ENCODE peak calls at places on chromosomes 1 and 21, in six cellular contexts. U is bronchial epithelial cell; E is effector memory CD4-positive, alpha-beta T cell; S is heart left ventricle; V is H7; N is AG04450. I is an unnamed sample.

GRCh38 chr1:43382027-43382771 is 7.4 kb downstream of the MED8 start:
- DNase-seq in S (no peak), E (no peak), V (no peak), U (no peak), N (no peak), I (no peak)

GRCh38 chr1:162029205-162029604 is 5.5 kb upstream of the OLFML2B start:
- DNase-seq in E (no peak), U (no peak), S (no peak), V (no peak), N (no peak), I (no peak)

GRCh38 chr1:83747853-83748482 is 251.0 kb downstream of the TTLL7 start:
- DNase-seq in N (no peak), U (no peak), S (no peak), E (no peak), V (no peak), I (peak; percentile 31)

GRCh38 chr21:45408811-45409261 is 3.9 kb downstream of the COL18A1 start:
- DNase-seq in N (no peak), U (no peak), E (no peak), S (no peak), V (no peak), I (no peak)

GRCh38 chr1:202247837-202248795 is 54.5 kb downstream of the LGR6 start:
- DNase-seq in S (no peak), U (no peak), V (peak; percentile 79), E (no peak), N (no peak), I (no peak)

GRCh38 chr1:217590598-217590997 is 40.3 kb downstream of the GPATCH2 start:
- DNase-seq in S (no peak), V (no peak), E (no peak), N (no peak), U (no peak), I (no peak)

GRCh38 chr21:39020751-39021474 is 162.3 kb downstream of the PSMG1 start:
- DNase-seq in S (no peak), E (no peak), V (no peak), U (peak; percentile 82), N (no peak), I (peak; percentile 27)

GRCh38 chr1:13456894-13457532 is 46.8 kb downstream of the PRAMEF20 start:
- DNase-seq in U (no peak), E (no peak), N (no peak), S (no peak), V (no peak), I (no peak)

GRCh38 chr1:233908092-233908491 is 3.6 kb downstream of the SLC35F3 start:
- DNase-seq in S (no peak), U (no peak), N (no peak), E (no peak), V (no peak), I (no peak)

GRCh38 chr1:228303596-228303995 is 95.8 kb downstream of the OBSCN start:
- DNase-seq in V (no peak), U (no peak), E (no peak), N (no peak), S (no peak), I (no peak)

GRCh38 chr1:247914941-247915662 is 5.0 kb upstream of the OR2T8 start:
- DNase-seq in S (no peak), V (no peak), N (no peak), E (no peak), U (no peak), I (peak; percentile 42)

GRCh38 chr1:76202670-76203069 is 128.1 kb downstream of the ST6GALNAC3 start:
- DNase-seq in S (no peak), U (no peak), N (no peak), E (no peak), V (no peak), I (no peak)

GRCh38 chr1:48105167-48105566 is 108.0 kb upstream of the TRABD2B start:
- DNase-seq in E (no peak), U (peak; percentile 5), N (no peak), S (no peak), V (no peak), I (no peak)

GRCh38 chr1:201217146-201217545 is 26.5 kb downstream of the IGFN1 start:
- DNase-seq in N (no peak), S (no peak), U (no peak), E (no peak), V (no peak), I (no peak)

GRCh38 chr1:183472488-183473285 is at the start of gene SMG7:
- DNase-seq in U (no peak), E (peak; percentile 52), S (peak; percentile 58), V (peak; percentile 69), N (no peak), I (no peak)

GRCh38 chr1:22410928-22411495 is 40.6 kb upstream of the ZBTB40 start:
- DNase-seq in E (no peak), U (no peak), N (no peak), V (no peak), S (no peak), I (no peak)

GRCh38 chr1:22404486-22404885 is 47.2 kb upstream of the ZBTB40 start:
- DNase-seq in S (no peak), N (no peak), U (no peak), V (no peak), E (no peak), I (no peak)

GRCh38 chr1:22408180-22408579 is 43.5 kb upstream of the ZBTB40 start:
- DNase-seq in U (no peak), E (no peak), V (no peak), N (no peak), S (no peak), I (no peak)

GRCh38 chr1:22410401-22410800 is 41.2 kb upstream of the ZBTB40 start:
- DNase-seq in E (no peak), N (no peak), V (no peak), U (no peak), S (no peak), I (no peak)

DNA sequence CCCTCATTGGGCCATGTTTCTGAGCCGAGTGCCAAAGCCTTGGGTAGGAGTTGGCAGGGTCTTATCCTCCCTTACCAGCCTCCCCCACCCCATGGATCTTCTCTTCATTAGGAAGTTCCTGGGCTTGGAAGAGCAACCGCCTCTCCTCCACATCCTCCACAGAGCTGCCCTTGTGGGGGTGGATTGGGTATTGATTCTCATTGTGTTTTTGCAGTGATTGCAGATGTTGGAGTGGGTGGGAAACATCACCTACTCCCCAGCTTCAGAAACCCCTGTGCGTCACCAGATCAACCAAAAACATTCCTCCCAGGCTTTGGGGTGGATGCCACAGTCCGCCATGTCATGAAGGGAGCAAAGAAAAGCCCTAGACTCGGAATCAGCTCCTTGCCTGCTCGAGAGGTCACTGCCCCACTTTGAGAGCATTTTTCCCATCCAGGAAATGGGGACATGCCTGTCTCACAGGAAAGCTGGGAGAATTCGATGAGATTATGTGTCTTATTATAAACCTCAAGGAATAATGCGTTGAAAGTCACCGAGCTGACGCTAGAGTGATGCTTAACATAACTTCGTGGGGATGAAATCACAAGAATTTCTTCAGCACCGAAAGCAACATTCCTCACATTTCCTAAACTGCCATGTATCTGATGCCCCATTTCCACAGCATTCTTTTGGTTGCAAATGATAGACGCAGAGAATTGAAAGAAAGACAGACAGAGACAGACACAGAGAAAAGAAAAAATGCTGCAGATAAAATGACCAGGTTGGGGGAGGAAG is 44.7 kb upstream of the ZBTB40 start:
- DNase-seq in S (no peak), U (no peak), V (no peak), N (no peak), E (no peak), I (no peak)
- H3K27me3 ChIP-seq in S (peaks cover 17% of the 10 kb centered on the region), U (peaks cover 5% of the 10 kb centered on the region), V (no peaks in the 10 kb centered on the region), N (peaks cover 23% of the 10 kb centered on the region), E (no peaks in the 10 kb centered on the region), I (no peaks in the 10 kb centered on the region)

DNA sequence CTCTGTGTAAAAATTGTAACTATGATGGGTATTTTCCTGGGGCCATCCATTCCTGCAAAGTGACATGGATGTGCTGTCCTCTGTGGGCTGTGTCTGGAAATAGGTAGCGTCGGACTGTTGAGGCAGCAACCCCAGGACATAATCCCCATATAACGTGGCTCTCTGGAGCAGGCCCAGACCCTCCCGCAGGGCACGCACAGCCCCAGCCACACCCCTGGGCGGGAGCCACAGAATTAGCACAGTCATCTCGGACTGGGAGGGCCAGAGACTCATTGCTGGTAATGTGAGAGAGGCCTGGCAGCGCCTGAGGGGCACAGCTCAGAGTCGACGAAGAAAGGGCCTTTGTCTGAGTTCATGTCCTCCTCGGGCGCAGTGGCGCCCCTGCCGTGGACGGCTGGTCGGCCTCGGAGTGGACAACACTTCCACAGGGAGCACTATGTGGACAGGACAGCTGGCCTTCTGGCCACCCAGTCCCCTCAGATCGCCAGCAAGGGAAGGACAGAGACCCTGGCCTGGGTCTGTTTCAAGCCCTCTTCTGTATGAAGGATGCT is 20.1 kb downstream of the SIM2 start:
- DNase-seq in E (no peak), U (no peak), S (no peak), N (no peak), V (peak; percentile 41), I (no peak)
- H3K27me3 ChIP-seq in E (peaks cover 4% of the 10 kb centered on the region), U (peaks cover 2% of the 10 kb centered on the region), S (peaks cover 22% of the 10 kb centered on the region), N (peaks cover 63% of the 10 kb centered on the region), V (no peaks in the 10 kb centered on the region), I (peaks cover 4% of the 10 kb centered on the region)

GRCh38 chr1:82515650-82516049 is 714.9 kb downstream of the ADGRL2 start:
- DNase-seq in N (no peak), U (no peak), S (no peak), V (no peak), E (no peak), I (no peak)

DNA sequence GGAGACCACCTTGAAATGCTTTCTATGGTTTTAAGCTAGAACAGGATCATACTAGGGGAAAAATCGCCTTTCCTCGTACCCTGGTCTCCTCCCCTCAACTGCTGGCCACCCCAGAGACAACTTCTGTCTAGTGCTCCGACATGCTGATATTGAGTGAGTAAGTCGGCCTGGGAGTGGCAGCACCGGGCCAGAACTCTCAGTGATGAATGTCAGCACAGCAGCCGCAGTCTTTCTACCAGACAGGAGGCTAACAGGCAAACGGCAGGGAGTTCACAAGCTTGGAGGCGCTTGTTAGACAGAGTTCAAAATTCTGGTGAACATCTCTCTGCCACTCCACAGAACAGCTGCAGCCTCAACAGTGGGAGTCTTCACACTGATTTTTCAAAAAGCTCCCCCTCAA is 716.9 kb downstream of the ADGRL2 start:
- DNase-seq in N (no peak), U (no peak), V (peak; percentile 10), S (peak; percentile 46), E (no peak), I (peak; percentile 39)
- H3K27me3 ChIP-seq in N (no peaks in the 10 kb centered on the region), U (no peaks in the 10 kb centered on the region), V (no peaks in the 10 kb centered on the region), S (no peaks in the 10 kb centered on the region), E (no peaks in the 10 kb centered on the region), I (no peaks in the 10 kb centered on the region)

GRCh38 chr1:98046031-98046641 is 125.3 kb upstream of the DPYD start:
- DNase-seq in V (peak; percentile 35), S (no peak), U (no peak), N (no peak), E (no peak), I (no peak)

GRCh38 chr1:98048234-98048633 is 127.4 kb upstream of the DPYD start:
- DNase-seq in N (peak; percentile 85), V (peak; percentile 70), E (peak; percentile 37), U (peak; percentile 67), S (peak; percentile 80), I (peak; percentile 65)

GRCh38 chr1:98045211-98046030 is 124.6 kb upstream of the DPYD start:
- DNase-seq in N (no peak), U (peak; percentile 39), S (no peak), V (peak; percentile 67), E (no peak), I (no peak)

GRCh38 chr1:98044071-98044697 is 123.3 kb upstream of the DPYD start:
- DNase-seq in N (no peak), V (peak; percentile 21), U (no peak), S (no peak), E (no peak), I (no peak)

DNA sequence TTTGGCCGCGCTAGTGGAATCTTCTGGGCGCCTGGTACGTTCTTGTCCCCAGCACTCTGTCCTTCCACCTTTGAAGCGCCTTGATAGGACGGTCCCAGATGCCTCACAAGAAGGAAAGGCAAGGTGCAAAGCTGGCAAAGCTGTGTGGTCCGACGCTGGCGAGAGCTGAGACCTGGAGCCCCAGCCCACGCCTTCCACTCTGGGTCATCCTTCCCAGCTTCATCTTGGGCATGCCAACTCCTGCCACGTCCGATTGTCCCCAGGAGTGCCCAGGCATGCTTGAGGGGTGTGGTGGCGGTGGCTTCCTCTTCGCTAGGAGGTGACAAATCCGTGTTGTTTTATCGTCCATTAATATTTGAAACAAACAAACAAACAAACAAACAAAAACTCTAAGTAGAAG is 123.9 kb upstream of the DPYD start:
- DNase-seq in N (no peak), V (no peak), U (no peak), S (no peak), E (no peak), I (no peak)
- H3K27me3 ChIP-seq in N (no peaks in the 10 kb centered on the region), V (peaks cover 74% of the 10 kb centered on the region), U (peaks cover 27% of the 10 kb centered on the region), S (peaks cover 53% of the 10 kb centered on the region), E (peaks cover 54% of the 10 kb centered on the region), I (peaks cover 26% of the 10 kb centered on the region)

I was measured in thyroid gland.